ENCODE peak calls at places on chromosomes 1 and 21, in six cellular contexts. Z is K562, C is astrocyte, O is neural progenitor cell, K is HepG2, W is fibroblast of lung. F is an unnamed sample. For H3K4me1, the result is how much of the 10 kb centered on the place peaks cover.

GRCh38 chr1:2003564-2004131 is at the start of gene CFAP74:
- DNase-seq in Z (peak), K (peak), W (peak), O (peak), C (peak), F (no peak)

GRCh38 chr1:153616144-153616884 is at the start of gene S100A14:
- DNase-seq in O (no peak), C (no peak), W (no peak), K (no peak), Z (peak), F (no peak)

GRCh38 chr1:19825298-19825697 is 10.2 kb upstream of the RNF186 start:
- DNase-seq in Z (no peak), C (no peak), K (peak), O (peak), W (no peak), F (no peak)

GRCh38 chr1:13832536-13832935 is 132.5 kb downstream of the PRDM2 start:
- DNase-seq in Z (no peak), W (no peak), C (no peak), K (no peak), O (no peak), F (no peak)

GRCh38 chr1:220908757-220909156 is 29.5 kb downstream of the HLX start:
- DNase-seq in Z (peak), C (no peak), O (no peak), W (no peak), K (no peak), F (no peak)

GRCh38 chr1:94884101-94884875 is 42.6 kb downstream of the CNN3 start:
- DNase-seq in O (peak), Z (no peak), W (peak), K (peak), C (peak), F (no peak)

GRCh38 chr21:37153193-37153934 is 80.3 kb downstream of the TTC3 start:
- DNase-seq in C (peak), O (no peak), Z (no peak), W (peak), K (peak), F (no peak)

GRCh38 chr1:25431495-25432363 is 1.0 kb downstream of the MACO1 start:
- DNase-seq in O (peak), C (no peak), W (no peak), K (no peak), Z (no peak), F (no peak)

GRCh38 chr1:94654505-94654904 is 112.9 kb upstream of the F3 start:
- DNase-seq in O (no peak), C (no peak), W (no peak), Z (no peak), K (no peak), F (no peak)

DNA sequence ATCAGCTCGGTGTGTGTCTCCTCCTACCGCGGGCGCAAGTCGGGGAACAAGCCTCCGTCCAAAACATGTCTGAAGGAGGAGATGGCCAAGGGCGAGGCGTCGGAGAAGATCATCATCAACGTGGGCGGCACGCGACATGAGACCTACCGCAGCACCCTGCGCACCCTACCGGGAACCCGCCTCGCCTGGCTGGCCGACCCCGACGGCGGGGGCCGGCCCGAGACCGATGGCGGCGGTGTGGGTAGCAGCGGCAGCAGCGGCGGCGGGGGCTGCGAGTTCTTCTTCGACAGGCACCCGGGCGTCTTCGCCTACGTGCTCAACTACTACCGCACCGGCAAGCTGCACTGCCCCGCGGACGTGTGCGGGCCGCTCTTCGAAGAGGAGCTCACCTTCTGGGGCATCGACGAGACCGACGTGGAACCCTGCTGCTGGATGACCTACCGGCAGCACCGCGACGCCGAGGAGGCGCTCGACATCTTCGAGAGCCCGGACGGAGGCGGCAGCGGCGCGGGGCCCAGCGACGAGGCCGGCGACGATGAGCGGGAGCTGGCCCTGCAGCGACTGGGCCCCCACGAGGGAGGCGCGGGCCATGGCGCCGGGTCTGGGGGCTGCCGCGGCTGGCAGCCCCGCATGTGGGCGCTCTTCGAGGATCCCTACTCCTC is 1.5 kb downstream of the KCNC4 start:
- DNase-seq in C (no peak), Z (no peak), O (peak), K (no peak), W (peak), F (no peak)
- H3K27ac ChIP-seq in C (no peak), Z (no peak), O (no peak), K (no peak), W (no peak), F (peak)

GRCh38 chr1:185010361-185010760 is 35.0 kb upstream of the RNF2 start:
- DNase-seq in W (no peak), K (no peak), O (no peak), C (no peak), Z (no peak), F (no peak)

DNA sequence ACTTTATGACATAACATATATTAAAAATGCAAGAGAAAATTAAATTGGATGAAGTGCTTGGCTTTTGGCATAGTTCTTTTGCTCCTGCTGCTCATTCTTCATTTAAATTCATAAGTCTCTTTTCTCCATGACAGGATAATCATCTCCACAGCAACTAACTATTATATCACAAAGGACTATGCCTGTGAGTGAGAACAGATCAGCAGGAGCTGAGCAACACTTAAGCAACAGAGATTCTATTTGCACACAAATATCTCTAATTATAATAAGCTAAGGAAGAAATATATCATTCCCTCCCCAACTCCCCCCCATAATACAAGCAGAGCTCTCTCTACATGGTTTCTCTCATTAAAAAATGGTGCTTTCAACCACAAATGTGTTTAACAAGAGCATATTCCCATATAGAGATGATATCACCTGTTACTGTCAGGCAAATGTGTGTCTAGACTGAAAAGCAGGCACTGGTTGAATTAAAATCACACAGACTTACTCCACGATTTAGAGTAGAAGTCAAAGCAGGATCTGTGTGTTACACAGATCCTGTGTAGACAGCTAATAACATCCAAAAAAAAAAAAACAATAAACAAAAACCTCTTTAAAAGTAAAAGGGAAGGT is 34.5 kb upstream of the NIBAN1 start:
- DNase-seq in C (no peak), W (no peak), Z (no peak), K (no peak), O (no peak), F (no peak)
- H3K4me2 ChIP-seq in C (no peak), W (no peak), Z (no peak), K (no peak), O (no peak), F (no peak)

DNA sequence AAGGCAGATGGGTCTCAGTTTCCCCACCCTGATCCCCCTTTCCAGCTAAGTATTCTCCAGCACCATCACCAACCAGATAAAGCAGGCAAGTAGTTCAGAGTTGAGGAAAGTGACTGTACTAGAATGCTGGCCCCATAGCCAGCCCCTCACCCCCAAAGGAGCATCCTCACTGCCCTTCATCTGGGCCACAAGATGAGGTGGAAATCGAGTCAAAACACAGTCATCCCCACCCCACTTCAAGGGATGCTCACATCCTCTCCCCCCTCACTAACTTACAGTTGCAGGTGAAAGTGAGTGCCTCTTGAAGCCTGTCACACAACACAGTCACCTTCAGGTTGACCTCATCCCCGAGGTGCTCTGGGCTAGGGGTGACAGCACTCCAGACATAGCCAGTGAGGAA is 30.4 kb downstream of the PIK3C2B start:
- DNase-seq in W (no peak), Z (no peak), O (no peak), C (no peak), K (no peak), F (no peak)
- H3K4me1 ChIP-seq in W (under half), Z (half or more), O (under half), C (under half), K (under half), F (half or more)

DNA sequence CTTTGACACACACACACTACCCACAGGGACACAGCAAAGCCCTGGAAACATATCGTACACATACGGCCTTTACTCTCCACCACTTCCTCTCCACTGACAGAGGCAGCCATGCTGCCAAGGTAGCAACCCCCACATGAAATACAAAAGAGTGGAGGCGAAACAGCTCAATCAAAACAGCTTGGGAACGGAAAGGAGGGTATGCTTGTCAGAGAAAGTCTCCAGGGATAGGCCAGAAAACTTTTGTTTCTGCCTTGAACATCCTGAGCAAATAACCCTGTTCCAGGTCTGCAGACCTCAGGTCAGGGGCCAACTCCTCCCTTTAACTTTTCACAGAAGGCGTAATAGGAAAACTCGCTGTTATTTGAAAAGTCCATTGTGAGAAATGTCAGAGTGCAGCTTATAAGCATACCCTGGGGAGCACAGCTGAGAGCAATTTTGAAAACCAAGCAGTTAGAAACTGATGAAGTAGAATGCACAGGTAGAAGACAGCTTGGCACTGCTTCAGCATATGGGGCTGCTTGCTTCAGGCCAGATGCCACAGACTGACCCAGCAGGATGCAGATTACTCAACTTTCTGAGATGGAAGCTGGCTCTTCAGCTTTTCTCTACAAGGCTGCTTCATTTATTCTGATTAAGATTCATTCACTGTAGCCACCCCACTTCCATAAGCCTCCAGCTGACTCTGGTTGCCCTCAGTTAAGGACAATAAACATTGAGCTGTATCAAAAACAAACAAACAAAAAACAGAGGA is 18.0 kb downstream of the KIAA0319L start:
- DNase-seq in W (peak), O (no peak), Z (no peak), K (no peak), C (peak), F (peak)
- H3K27ac ChIP-seq in W (peak), O (peak), Z (no peak), K (no peak), C (peak), F (no peak)

GRCh38 chr1:52191395-52191965 is 49.6 kb downstream of the ZFYVE9 start:
- DNase-seq in K (no peak), Z (no peak), O (no peak), W (peak), C (peak), F (no peak)
- H3K4me2 ChIP-seq in K (no peak), Z (no peak), O (no peak), W (no peak), C (no peak), F (no peak)

GRCh38 chr1:234532511-234532922 is 53.5 kb upstream of the TARBP1 start:
- DNase-seq in O (no peak), C (peak), Z (no peak), W (no peak), K (no peak), F (no peak)

GRCh38 chr1:234530641-234531040 is 51.7 kb upstream of the TARBP1 start:
- DNase-seq in Z (no peak), O (no peak), W (no peak), C (no peak), K (no peak), F (no peak)

GRCh38 chr1:234529661-234530237 is 50.8 kb upstream of the TARBP1 start:
- DNase-seq in K (no peak), Z (no peak), W (peak), C (peak), O (no peak), F (peak)

GRCh38 chr1:234533034-234533571 is 54.1 kb upstream of the TARBP1 start:
- DNase-seq in O (no peak), C (peak), K (no peak), W (peak), Z (no peak), F (no peak)

DNA sequence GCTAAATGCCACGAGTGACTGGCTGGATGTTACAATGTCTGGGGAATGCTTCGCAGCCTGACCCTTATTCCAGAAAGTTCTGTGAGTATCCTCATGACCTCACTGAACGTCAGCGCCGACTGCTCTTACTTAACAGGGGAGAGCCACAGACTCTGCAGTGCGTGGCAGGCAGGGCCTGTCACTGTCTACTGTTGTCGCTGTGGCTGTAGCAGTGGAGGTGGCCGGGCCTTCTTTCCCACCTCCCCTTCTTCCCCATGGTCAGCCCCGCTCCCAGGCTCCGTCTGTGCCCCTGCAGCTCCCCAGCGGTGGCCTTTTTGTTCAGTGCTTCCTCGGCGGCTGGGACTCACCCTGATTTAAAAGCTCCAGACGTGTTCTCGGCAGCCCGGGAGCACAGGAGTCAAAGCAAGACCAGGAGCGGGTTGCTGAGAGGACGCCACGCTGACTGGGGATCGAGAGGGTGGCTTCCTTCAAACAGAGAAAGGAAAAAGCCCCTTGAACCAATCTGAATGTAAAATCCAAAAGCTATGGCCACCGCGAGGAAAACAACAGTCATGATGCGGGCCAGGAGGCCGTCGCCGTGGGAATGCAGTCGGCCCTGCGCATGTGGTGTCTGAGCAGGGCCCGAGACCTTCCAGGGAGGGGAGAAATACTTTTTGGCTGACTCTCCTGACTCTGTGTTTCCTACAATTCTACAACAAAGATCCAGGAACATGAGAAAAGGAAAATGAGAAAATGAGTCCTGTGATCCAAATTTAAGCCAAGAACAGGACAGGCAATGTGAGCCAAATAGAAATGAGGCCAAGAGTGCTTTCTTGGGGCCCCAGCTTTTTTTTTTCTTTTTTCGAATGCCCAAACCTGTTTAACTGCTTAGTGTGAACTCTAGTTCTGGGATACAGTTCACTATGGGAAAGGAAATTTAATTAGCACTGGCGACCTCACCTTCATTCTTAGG is 52.5 kb upstream of the TARBP1 start:
- DNase-seq in K (no peak), Z (no peak), W (peak), O (peak), C (peak), F (no peak)
- H3K4me1 ChIP-seq in K (half or more), Z (under half), W (under half), O (under half), C (half or more), F (under half)

GRCh38 chr1:956636-957035 is 2.4 kb downstream of the NOC2L start:
- DNase-seq in W (no peak), K (no peak), O (no peak), C (no peak), Z (no peak), F (no peak)

GRCh38 chr1:960371-961131 is at the start of gene KLHL17:
- DNase-seq in Z (peak), W (peak), K (peak), O (peak), C (no peak), F (peak)

GRCh38 chr1:961132-961652 is 808 bp downstream of the KLHL17 start:
- DNase-seq in W (no peak), C (no peak), K (no peak), O (peak), Z (peak), F (no peak)

GRCh38 chr1:959730-960039 is 629 bp upstream of the NOC2L start:
- DNase-seq in O (no peak), C (no peak), Z (no peak), W (no peak), K (no peak), F (no peak)

DNA sequence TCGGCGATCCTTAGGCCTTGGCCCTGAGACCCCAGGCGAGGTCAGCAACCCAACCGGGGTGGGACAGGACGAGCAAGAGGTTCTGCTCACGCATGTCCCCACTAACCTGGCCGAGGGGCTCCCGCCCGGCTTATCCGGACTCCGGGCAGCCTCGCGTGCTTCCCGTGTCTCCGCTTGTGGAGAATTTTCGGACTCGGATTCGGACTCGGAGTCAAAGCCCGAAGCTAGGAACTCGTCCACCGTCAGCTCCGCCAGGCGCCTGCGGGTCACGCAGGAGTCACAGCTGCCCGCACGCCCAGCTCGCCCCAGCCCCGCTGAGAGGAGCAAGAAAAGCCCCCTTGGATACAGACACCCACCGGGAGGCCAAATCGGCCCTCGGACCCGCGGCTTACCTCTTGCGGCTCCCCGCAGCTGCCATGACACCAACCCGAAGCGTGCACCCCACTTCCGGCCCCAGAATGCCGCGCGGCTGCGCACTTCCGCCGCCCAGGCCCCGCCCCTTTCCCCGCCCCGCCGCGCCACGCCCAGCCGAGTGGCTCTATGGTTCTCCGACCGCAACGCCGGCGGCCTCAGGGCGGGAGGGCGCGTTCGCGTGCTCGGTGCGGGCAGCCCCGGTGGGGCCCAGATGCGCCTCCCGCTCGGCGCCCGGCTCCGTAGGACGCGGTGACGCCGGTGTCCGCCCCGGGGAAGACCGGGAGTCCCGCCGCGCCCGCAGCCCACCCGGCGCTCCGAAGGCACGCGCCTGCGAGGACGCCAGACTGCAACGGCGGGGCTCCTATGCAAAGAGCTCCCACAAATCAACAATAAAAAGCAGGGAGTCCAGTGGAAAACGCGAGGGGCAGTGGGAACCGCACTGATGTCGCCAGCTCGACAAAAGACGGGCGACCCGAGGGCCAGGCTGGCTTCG is at the start of gene NOC2L:
- DNase-seq in K (peak), C (peak), Z (peak), W (peak), O (peak), F (peak)
- H3K27ac ChIP-seq in K (peak), C (peak), Z (peak), W (peak), O (no peak), F (peak)

F was measured in DND-41.